ENCODE peak calls at places on chromosomes 1 and 21, in eight cellular contexts. One of them, this sample, is unnamed.

GRCh38 chr1:65493792-65494191 is 73.3 kb downstream of the LEPR start:
- DNase-seq in RWPE1: no peak
- DNase-seq in OCI-LY7: no peak
- DNase-seq in SK-N-SH: no peak
- DNase-seq in cardiac muscle cell: peak; percentile 31
- DNase-seq in A549: no peak
- DNase-seq in PC-3: no peak
- DNase-seq in CD8-positive, alpha-beta T cell: no peak
- DNase-seq in this sample: no peak

GRCh38 chr1:85628791-85629531 is 48.4 kb downstream of the CCN1 start:
- DNase-seq in PC-3: peak; percentile 86
- DNase-seq in cardiac muscle cell: peak; percentile 87
- DNase-seq in RWPE1: no peak
- DNase-seq in OCI-LY7: no peak
- DNase-seq in CD8-positive, alpha-beta T cell: no peak
- DNase-seq in SK-N-SH: no peak
- DNase-seq in A549: peak; percentile 89
- DNase-seq in this sample: no peak

GRCh38 chr1:171195781-171196180 is 10.7 kb downstream of the FMO2 start:
- DNase-seq in PC-3: no peak
- DNase-seq in OCI-LY7: no peak
- DNase-seq in cardiac muscle cell: no peak
- DNase-seq in RWPE1: no peak
- DNase-seq in SK-N-SH: no peak
- DNase-seq in CD8-positive, alpha-beta T cell: no peak
- DNase-seq in A549: no peak
- DNase-seq in this sample: no peak

GRCh38 chr1:15975358-15975804 is 520 bp downstream of the ZBTB17 start:
- DNase-seq in CD8-positive, alpha-beta T cell: peak; percentile 71
- DNase-seq in RWPE1: peak; percentile 37
- DNase-seq in A549: peak; percentile 44
- DNase-seq in OCI-LY7: peak; percentile 83
- DNase-seq in cardiac muscle cell: peak; percentile 57
- DNase-seq in PC-3: peak; percentile 33
- DNase-seq in SK-N-SH: peak; percentile 93
- DNase-seq in this sample: no peak

GRCh38 chr1:217315346-217315745 is 315.5 kb downstream of the GPATCH2 start:
- DNase-seq in CD8-positive, alpha-beta T cell: no peak
- DNase-seq in cardiac muscle cell: peak; percentile 25
- DNase-seq in SK-N-SH: no peak
- DNase-seq in OCI-LY7: no peak
- DNase-seq in RWPE1: no peak
- DNase-seq in PC-3: peak; percentile 48
- DNase-seq in A549: no peak
- DNase-seq in this sample: no peak

GRCh38 chr1:19957779-19958178 is 21.6 kb downstream of the PLA2G2A start:
- DNase-seq in RWPE1: no peak
- DNase-seq in CD8-positive, alpha-beta T cell: no peak
- DNase-seq in A549: peak; percentile 10
- DNase-seq in SK-N-SH: no peak
- DNase-seq in PC-3: no peak
- DNase-seq in OCI-LY7: no peak
- DNase-seq in cardiac muscle cell: no peak
- DNase-seq in this sample: no peak

GRCh38 chr21:42848932-42849758 is 30.2 kb downstream of the WDR4 start:
- DNase-seq in PC-3: no peak
- DNase-seq in CD8-positive, alpha-beta T cell: no peak
- DNase-seq in RWPE1: no peak
- DNase-seq in cardiac muscle cell: no peak
- DNase-seq in OCI-LY7: no peak
- DNase-seq in A549: no peak
- DNase-seq in SK-N-SH: no peak
- DNase-seq in this sample: no peak

GRCh38 chr1:151814971-151815545 is 9.8 kb upstream of the LINGO4 start:
- DNase-seq in SK-N-SH: no peak
- DNase-seq in OCI-LY7: no peak
- DNase-seq in RWPE1: no peak
- DNase-seq in A549: no peak
- DNase-seq in PC-3: no peak
- DNase-seq in CD8-positive, alpha-beta T cell: no peak
- DNase-seq in cardiac muscle cell: no peak
- DNase-seq in this sample: no peak

GRCh38 chr1:160451859-160452232 is 51.5 kb downstream of the VANGL2 start:
- DNase-seq in RWPE1: no peak
- DNase-seq in OCI-LY7: no peak
- DNase-seq in PC-3: no peak
- DNase-seq in SK-N-SH: no peak
- DNase-seq in CD8-positive, alpha-beta T cell: no peak
- DNase-seq in A549: no peak
- DNase-seq in cardiac muscle cell: no peak
- DNase-seq in this sample: no peak

GRCh38 chr1:2611034-2611501 is 21.7 kb downstream of the MMEL1 start:
- DNase-seq in cardiac muscle cell: peak; percentile 12
- DNase-seq in OCI-LY7: peak; percentile 31
- DNase-seq in PC-3: peak; percentile 32
- DNase-seq in CD8-positive, alpha-beta T cell: no peak
- DNase-seq in RWPE1: peak; percentile 70
- DNase-seq in A549: no peak
- DNase-seq in SK-N-SH: peak; percentile 93
- DNase-seq in this sample: no peak

GRCh38 chr1:37901191-37901892 is 42.0 kb upstream of the MTF1 start:
- DNase-seq in RWPE1: no peak
- DNase-seq in PC-3: no peak
- DNase-seq in CD8-positive, alpha-beta T cell: no peak
- DNase-seq in cardiac muscle cell: no peak
- DNase-seq in A549: no peak
- DNase-seq in SK-N-SH: no peak
- DNase-seq in OCI-LY7: peak; percentile 48
- DNase-seq in this sample: no peak

GRCh38 chr1:88608139-88608943 is 75.7 kb upstream of the PKN2 start:
- DNase-seq in RWPE1: peak; percentile 41
- DNase-seq in A549: peak; percentile 32
- DNase-seq in PC-3: peak; percentile 71
- DNase-seq in SK-N-SH: peak; percentile 29
- DNase-seq in CD8-positive, alpha-beta T cell: no peak
- DNase-seq in cardiac muscle cell: peak; percentile 43
- DNase-seq in OCI-LY7: peak; percentile 36
- DNase-seq in this sample: no peak

GRCh38 chr1:152926091-152926490 is 17.7 kb downstream of the IVL start:
- DNase-seq in A549: peak; percentile 48
- DNase-seq in CD8-positive, alpha-beta T cell: no peak
- DNase-seq in SK-N-SH: no peak
- DNase-seq in PC-3: peak; percentile 78
- DNase-seq in RWPE1: peak; percentile 63
- DNase-seq in cardiac muscle cell: peak; percentile 2
- DNase-seq in OCI-LY7: peak; percentile 7
- DNase-seq in this sample: no peak

GRCh38 chr1:81702079-81702715 is 98.5 kb upstream of the ADGRL2 start:
- DNase-seq in OCI-LY7: no peak
- DNase-seq in cardiac muscle cell: no peak
- DNase-seq in A549: no peak
- DNase-seq in PC-3: no peak
- DNase-seq in SK-N-SH: no peak
- DNase-seq in CD8-positive, alpha-beta T cell: no peak
- DNase-seq in RWPE1: no peak
- DNase-seq in this sample: no peak

GRCh38 chr1:81702903-81703302 is 97.8 kb upstream of the ADGRL2 start:
- DNase-seq in PC-3: peak; percentile 94
- DNase-seq in SK-N-SH: no peak
- DNase-seq in CD8-positive, alpha-beta T cell: no peak
- DNase-seq in A549: peak; percentile 67
- DNase-seq in RWPE1: peak; percentile 66
- DNase-seq in OCI-LY7: no peak
- DNase-seq in cardiac muscle cell: peak; percentile 91
- DNase-seq in this sample: peak; percentile 83

GRCh38 chr1:4132525-4133308 is 232.6 kb upstream of the C1orf174 start:
- DNase-seq in CD8-positive, alpha-beta T cell: no peak
- DNase-seq in cardiac muscle cell: no peak
- DNase-seq in PC-3: no peak
- DNase-seq in SK-N-SH: no peak
- DNase-seq in A549: no peak
- DNase-seq in RWPE1: no peak
- DNase-seq in OCI-LY7: no peak
- DNase-seq in this sample: no peak

GRCh38 chr1:76494807-76495206 is 372.5 kb upstream of the ST6GALNAC5 start:
- DNase-seq in CD8-positive, alpha-beta T cell: no peak
- DNase-seq in OCI-LY7: no peak
- DNase-seq in PC-3: no peak
- DNase-seq in RWPE1: no peak
- DNase-seq in cardiac muscle cell: no peak
- DNase-seq in A549: no peak
- DNase-seq in SK-N-SH: no peak
- DNase-seq in this sample: no peak

GRCh38 chr1:61259379-61260148 is 177.2 kb downstream of the NFIA start:
- DNase-seq in SK-N-SH: no peak
- DNase-seq in cardiac muscle cell: peak; percentile 62
- DNase-seq in A549: no peak
- DNase-seq in CD8-positive, alpha-beta T cell: no peak
- DNase-seq in RWPE1: no peak
- DNase-seq in PC-3: no peak
- DNase-seq in OCI-LY7: no peak
- DNase-seq in this sample: no peak

GRCh38 chr1:47676311-47677054 is 238.6 kb downstream of the FOXD2 start:
- DNase-seq in A549: no peak
- DNase-seq in cardiac muscle cell: no peak
- DNase-seq in PC-3: no peak
- DNase-seq in OCI-LY7: no peak
- DNase-seq in CD8-positive, alpha-beta T cell: no peak
- DNase-seq in RWPE1: no peak
- DNase-seq in SK-N-SH: no peak
- DNase-seq in this sample: no peak

GRCh38 chr1:47675721-47676120 is 237.9 kb downstream of the FOXD2 start:
- DNase-seq in OCI-LY7: no peak
- DNase-seq in CD8-positive, alpha-beta T cell: no peak
- DNase-seq in SK-N-SH: no peak
- DNase-seq in RWPE1: no peak
- DNase-seq in PC-3: no peak
- DNase-seq in cardiac muscle cell: no peak
- DNase-seq in A549: no peak
- DNase-seq in this sample: no peak

GRCh38 chr1:47678464-47678980 is 240.7 kb downstream of the FOXD2 start:
- DNase-seq in cardiac muscle cell: no peak
- DNase-seq in PC-3: no peak
- DNase-seq in SK-N-SH: no peak
- DNase-seq in OCI-LY7: no peak
- DNase-seq in RWPE1: no peak
- DNase-seq in CD8-positive, alpha-beta T cell: no peak
- DNase-seq in A549: no peak
- DNase-seq in this sample: no peak

GRCh38 chr1:47679301-47679751 is 241.5 kb downstream of the FOXD2 start:
- DNase-seq in cardiac muscle cell: peak; percentile 39
- DNase-seq in SK-N-SH: no peak
- DNase-seq in OCI-LY7: no peak
- DNase-seq in A549: no peak
- DNase-seq in PC-3: no peak
- DNase-seq in CD8-positive, alpha-beta T cell: no peak
- DNase-seq in RWPE1: no peak
- DNase-seq in this sample: no peak

GRCh38 chr1:47677241-47677940 is 239.5 kb downstream of the FOXD2 start:
- DNase-seq in RWPE1: no peak
- DNase-seq in cardiac muscle cell: no peak
- DNase-seq in SK-N-SH: no peak
- DNase-seq in A549: no peak
- DNase-seq in OCI-LY7: no peak
- DNase-seq in PC-3: no peak
- DNase-seq in CD8-positive, alpha-beta T cell: no peak
- DNase-seq in this sample: no peak
- H3K27ac ChIP-seq in RWPE1: no peak overlapping the region
- H3K27ac ChIP-seq in cardiac muscle cell: no peak overlapping the region
- H3K27ac ChIP-seq in SK-N-SH: no peak overlapping the region
- H3K27ac ChIP-seq in A549: no peak overlapping the region
- H3K27ac ChIP-seq in OCI-LY7: no peak overlapping the region
- H3K27ac ChIP-seq in PC-3: no peak overlapping the region
- H3K27ac ChIP-seq in CD8-positive, alpha-beta T cell: no peak overlapping the region
- H3K27ac ChIP-seq in this sample: no peak overlapping the region

GRCh38 chr1:111920221-111921024 is 69.0 kb downstream of the KCND3 start:
- DNase-seq in cardiac muscle cell: peak; percentile 30
- DNase-seq in PC-3: no peak
- DNase-seq in OCI-LY7: no peak
- DNase-seq in CD8-positive, alpha-beta T cell: no peak
- DNase-seq in RWPE1: peak; percentile 24
- DNase-seq in A549: peak; percentile 35
- DNase-seq in SK-N-SH: no peak
- DNase-seq in this sample: peak; percentile 52
- H3K27ac ChIP-seq in cardiac muscle cell: no peak overlapping the region
- H3K27ac ChIP-seq in PC-3: no peak overlapping the region
- H3K27ac ChIP-seq in OCI-LY7: no peak overlapping the region
- H3K27ac ChIP-seq in CD8-positive, alpha-beta T cell: no peak overlapping the region
- H3K27ac ChIP-seq in RWPE1: no peak overlapping the region
- H3K27ac ChIP-seq in A549: no peak overlapping the region
- H3K27ac ChIP-seq in SK-N-SH: no peak overlapping the region
- H3K27ac ChIP-seq in this sample: no peak overlapping the region

DNA sequence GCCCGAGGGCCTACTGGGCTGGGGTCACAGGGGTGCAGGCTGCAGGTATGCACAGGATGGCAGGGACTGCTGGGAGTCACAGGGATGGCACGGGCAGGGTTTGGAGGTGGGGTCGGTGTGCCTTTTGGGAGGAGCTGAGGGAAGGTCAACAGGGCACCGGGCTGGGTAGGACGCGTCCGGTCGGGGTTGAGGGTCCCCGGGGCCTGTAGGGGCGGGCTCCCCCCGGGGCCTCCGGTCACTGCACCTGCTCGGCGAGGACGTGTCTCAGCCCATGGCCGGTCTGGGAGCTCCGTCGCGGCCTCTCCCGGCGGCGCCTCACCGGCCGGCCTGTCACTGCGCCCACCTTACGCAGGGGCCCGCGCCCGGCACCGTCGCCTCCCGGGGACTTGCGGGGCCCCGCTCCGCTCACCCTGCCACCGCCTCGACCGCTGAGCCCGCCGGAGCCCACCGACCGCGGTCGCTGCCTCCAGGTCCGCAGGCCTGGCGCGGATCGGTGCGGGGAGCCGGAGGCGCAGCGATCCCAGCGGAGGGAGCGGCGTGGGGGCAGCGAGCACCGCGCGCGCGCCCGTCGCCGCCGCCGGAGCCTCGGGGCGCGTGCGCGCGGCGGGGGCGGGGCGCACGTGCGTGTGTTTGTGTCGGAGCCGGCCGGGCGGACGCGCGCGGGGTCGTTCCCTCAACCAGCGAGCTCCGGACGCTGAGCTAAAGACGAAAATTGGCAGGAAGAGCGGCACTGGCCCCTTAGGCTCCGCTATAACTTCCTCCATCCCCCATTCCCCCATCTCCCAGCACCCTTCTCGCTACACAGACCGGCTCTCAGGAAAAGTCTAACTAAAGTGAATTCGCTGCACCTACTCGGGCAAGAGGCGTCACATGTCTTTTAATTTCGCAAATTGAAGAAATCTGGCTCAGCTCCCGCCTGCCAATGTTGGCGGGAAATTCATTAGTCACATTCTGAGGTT is at the start of gene AMIGO1:
- DNase-seq in RWPE1: peak; percentile 67
- DNase-seq in PC-3: peak; percentile 49
- DNase-seq in SK-N-SH: peak; percentile 94
- DNase-seq in A549: peak; percentile 9
- DNase-seq in cardiac muscle cell: peak; percentile 59
- DNase-seq in OCI-LY7: peak; percentile 60
- DNase-seq in CD8-positive, alpha-beta T cell: peak; percentile 66
- DNase-seq in this sample: no peak
- H3K27ac ChIP-seq in RWPE1: peak within 1 kb of the TSS; percentile 30
- H3K27ac ChIP-seq in PC-3: no peak within 1 kb of the TSS
- H3K27ac ChIP-seq in SK-N-SH: no peak within 1 kb of the TSS
- H3K27ac ChIP-seq in A549: peak within 1 kb of the TSS; percentile 68
- H3K27ac ChIP-seq in cardiac muscle cell: no peak within 1 kb of the TSS
- H3K27ac ChIP-seq in OCI-LY7: no peak within 1 kb of the TSS
- H3K27ac ChIP-seq in CD8-positive, alpha-beta T cell: peak within 1 kb of the TSS; percentile 54
- H3K27ac ChIP-seq in this sample: no peak within 1 kb of the TSS

GRCh38 chr1:240611228-240611618 is 732 bp downstream of the GREM2 start:
- DNase-seq in SK-N-SH: peak; percentile 31
- DNase-seq in cardiac muscle cell: no peak
- DNase-seq in PC-3: no peak
- DNase-seq in RWPE1: no peak
- DNase-seq in OCI-LY7: no peak
- DNase-seq in CD8-positive, alpha-beta T cell: no peak
- DNase-seq in A549: no peak
- DNase-seq in this sample: no peak
- H3K27ac ChIP-seq in SK-N-SH: no peak overlapping the region
- H3K27ac ChIP-seq in cardiac muscle cell: no peak overlapping the region
- H3K27ac ChIP-seq in PC-3: no peak overlapping the region
- H3K27ac ChIP-seq in RWPE1: no peak overlapping the region
- H3K27ac ChIP-seq in OCI-LY7: no peak overlapping the region
- H3K27ac ChIP-seq in CD8-positive, alpha-beta T cell: no peak overlapping the region
- H3K27ac ChIP-seq in A549: no peak overlapping the region
- H3K27ac ChIP-seq in this sample: no peak overlapping the region

This sample was measured in epithelial cell of prostate.